ENCODE peak calls at places on chromosomes 4 and X, in ten cellular contexts. E is epithelial cell of esophagus; D is H1; P is heart right ventricle; F is MCF 10A; M is activated naive CD4-positive, alpha-beta T cell treated with Interleukin-2 at 50 U/mL for 16 hours; H is skeletal muscle cell; S is substantia nigra; B is A549; W is EH. T is an unnamed sample.

GRCh38 chrX:1126738-1127137 is 85.7 kb downstream of the CRLF2 start:
- DNase-seq in P (no peak), M (no peak), S (no peak), B (no peak), F (no peak), H (no peak), D (no peak), E (no peak), W (no peak), T (no peak)

GRCh38 chr4:76950846-76951321 is 1.3 kb downstream of the SEPTIN11 start:
- DNase-seq in D (no peak), B (no peak), F (peak), M (peak), E (peak), W (peak), H (no peak), S (no peak), P (peak), T (no peak)

GRCh38 chr4:92599044-92599443 is 295.3 kb downstream of the GRID2 start:
- DNase-seq in H (no peak), B (peak), S (no peak), E (peak), D (no peak), P (no peak), M (no peak), F (peak), W (no peak), T (no peak)

GRCh38 chr4:3468154-3468553 is 5.0 kb downstream of the DOK7 start:
- DNase-seq in B (no peak), D (no peak), W (no peak), E (no peak), P (no peak), S (no peak), H (no peak), F (no peak), M (no peak), T (no peak)

GRCh38 chr4:1767058-1767769 is 25.9 kb upstream of the FGFR3 start:
- DNase-seq in F (no peak), H (no peak), P (no peak), W (peak), M (no peak), B (peak), S (peak), E (peak), D (no peak), T (no peak)

GRCh38 chr4:3034231-3034630 is 40.1 kb downstream of the HTT-AS start:
- DNase-seq in W (no peak), P (no peak), H (no peak), F (no peak), M (no peak), B (no peak), E (no peak), D (no peak), S (no peak), T (no peak)

GRCh38 chr4:77007358-77008230 is 58.0 kb downstream of the SEPTIN11 start:
- DNase-seq in M (peak), F (peak), B (no peak), S (no peak), D (no peak), H (peak), P (no peak), W (peak), E (peak), T (no peak)

GRCh38 chr4:131644619-131645018 is 1504.5 kb upstream of the PCDH10 start:
- DNase-seq in M (no peak), P (no peak), W (peak), F (peak), E (peak), S (no peak), H (peak), D (peak), B (peak), T (peak)

GRCh38 chr4:10032625-10033024 is 11.3 kb upstream of the SLC2A9 start:
- DNase-seq in H (no peak), E (peak), D (no peak), B (peak), F (peak), S (no peak), W (peak), M (no peak), P (no peak), T (no peak)

GRCh38 chr4:71162386-71162785 is 168.9 kb downstream of the DCK start:
- DNase-seq in B (no peak), W (no peak), D (no peak), H (no peak), E (no peak), F (no peak), S (no peak), M (no peak), P (no peak), T (no peak)

GRCh38 chrX:45497290-45497689 is 296.6 kb upstream of the DIPK2B start:
- DNase-seq in D (no peak), E (peak), W (no peak), F (peak), B (no peak), H (no peak), S (no peak), P (no peak), M (no peak), T (no peak)

GRCh38 chrX:135521405-135522131 is 1.1 kb downstream of the INTS6L start:
- DNase-seq in F (peak), D (peak), P (peak), M (peak), H (peak), B (peak), E (peak), W (peak), S (peak), T (peak)

GRCh38 chr4:153788419-153789276 is at the start of gene SFRP2:
- DNase-seq in S (no peak), P (no peak), M (no peak), W (peak), B (no peak), H (no peak), E (peak), D (peak), F (no peak), T (no peak)

GRCh38 chr4:172982151-172982590 is 186.4 kb upstream of the GALNT7 start:
- DNase-seq in W (peak), P (no peak), S (no peak), B (peak), E (peak), H (peak), D (no peak), F (peak), M (no peak), T (peak)

GRCh38 chrX:1462596-1463251 is 10.0 kb upstream of the ASMTL start:
- DNase-seq in W (peak), S (no peak), M (peak), E (peak), P (no peak), D (peak), B (peak), H (no peak), F (peak), T (peak)

GRCh38 chr4:86261634-86262033 is 98.2 kb downstream of the MAPK10 start:
- DNase-seq in P (no peak), B (no peak), H (peak), E (no peak), M (no peak), F (no peak), S (no peak), D (no peak), W (no peak), T (no peak)

GRCh38 chr4:153514001-153514526 is 47.9 kb downstream of the TMEM131L start:
- DNase-seq in W (peak), F (peak), P (no peak), D (no peak), E (no peak), M (no peak), H (peak), S (no peak), B (peak), T (peak)

GRCh38 chr4:6472387-6473263 is at the start of gene PPP2R2C:
- DNase-seq in P (no peak), F (peak), S (no peak), D (peak), B (peak), W (no peak), M (no peak), E (no peak), H (no peak), T (no peak)

GRCh38 chr4:128854433-128854832 is 44.9 kb downstream of the JADE1 start:
- DNase-seq in M (no peak), S (no peak), P (no peak), D (no peak), W (peak), F (no peak), B (no peak), H (peak), E (no peak), T (no peak)

GRCh38 chrX:112968351-112969133 is 127.9 kb upstream of the AMOT start:
- DNase-seq in H (no peak), E (peak), F (peak), S (no peak), D (no peak), M (no peak), P (no peak), W (no peak), B (no peak), T (no peak)

GRCh38 chr4:83548151-83548905 is 12.4 kb downstream of the GPAT3 start:
- DNase-seq in H (peak), P (peak), W (peak), D (no peak), B (peak), E (peak), F (peak), S (no peak), M (peak), T (peak)

GRCh38 chr4:20444599-20445337 is 193.1 kb downstream of the SLIT2 start:
- DNase-seq in W (no peak), H (no peak), E (peak), F (peak), P (no peak), M (no peak), D (no peak), B (no peak), S (no peak), T (no peak)

GRCh38 chrX:3748052-3748559 is 34.7 kb upstream of the PRKX start:
- DNase-seq in M (no peak), H (no peak), F (no peak), D (no peak), S (no peak), P (no peak), W (no peak), E (no peak), B (no peak), T (no peak)

GRCh38 chr4:184280591-184281071 is 63.0 kb upstream of the ENPP6 start:
- DNase-seq in M (peak), P (no peak), S (no peak), B (no peak), E (no peak), D (no peak), F (no peak), W (no peak), H (no peak), T (no peak)

GRCh38 chrX:72306085-72306801 is 529 bp upstream of the CITED1 start:
- DNase-seq in F (no peak), H (no peak), W (no peak), E (peak), D (peak), B (peak), M (no peak), P (no peak), S (no peak), T (no peak)

GRCh38 chr4:109945056-109945455 is 32.4 kb downstream of the EGF start:
- DNase-seq in E (peak), H (no peak), S (no peak), W (no peak), B (peak), P (no peak), M (peak), F (peak), D (no peak), T (no peak)

GRCh38 chrX:41661366-41662095 is 27.2 kb upstream of the GPR34 start:
- DNase-seq in S (no peak), E (peak), B (peak), H (no peak), D (no peak), P (no peak), W (peak), F (no peak), M (no peak), T (no peak)

GRCh38 chr4:992297-993110 is 700 bp downstream of the SLC26A1 start:
- DNase-seq in B (peak), F (no peak), H (no peak), P (no peak), E (no peak), S (no peak), M (no peak), D (no peak), W (no peak), T (no peak)

GRCh38 chrX:152072236-152072635 is 66.1 kb downstream of the MAGEA10 start:
- DNase-seq in W (peak), D (no peak), F (peak), H (peak), P (no peak), M (no peak), S (no peak), B (peak), E (peak), T (peak)

GRCh38 chrX:67700607-67701006 is 156.8 kb downstream of the AR start:
- DNase-seq in E (peak), H (no peak), S (no peak), M (no peak), B (no peak), P (no peak), D (no peak), F (no peak), W (peak), T (no peak)